ENCODE peak calls at places on chromosomes 7 and 10, in nine cellular contexts. D is spleen, Q is IMR-90, E is fibroblast of mammary gland, I is mucosa of descending colon, J is lower lobe of right lung, R is brain microvascular endothelial cell, M is glutamatergic neuron, Z is fibroblast of villous mesenchyme. O is an unnamed sample.

GRCh38 chr7:84998665-84999064 is 188.2 kb downstream of the SEMA3D start:
- DNase-seq in E (no peak), J (no peak), M (no peak), R (no peak), Z (no peak), Q (no peak), D (no peak), I (no peak), O (no peak)

GRCh38 chr7:91135703-91136102 is 128.5 kb upstream of the FZD1 start:
- DNase-seq in Q (no peak), Z (no peak), D (no peak), R (no peak), J (no peak), E (peak; percentile 5), M (no peak), I (no peak), O (no peak)

GRCh38 chr10:650691-651615 is 38.5 kb downstream of the DIP2C start:
- DNase-seq in R (no peak), I (peak; percentile 42), M (no peak), J (no peak), Z (peak; percentile 37), D (no peak), E (no peak), Q (peak; percentile 78), O (no peak)

GRCh38 chr7:106070201-106070551 is 41.9 kb downstream of the SYPL1 start:
- DNase-seq in D (no peak), Q (no peak), Z (no peak), I (no peak), R (no peak), E (no peak), J (peak; percentile 65), M (no peak), O (no peak)

GRCh38 chr7:128693373-128694015 is 21.4 kb downstream of the GARIN1A start:
- DNase-seq in J (no peak), R (no peak), I (no peak), M (no peak), D (no peak), E (no peak), Z (no peak), Q (no peak), O (no peak)

GRCh38 chr10:43671659-43672555 is 23.2 kb upstream of the ZNF32 start:
- DNase-seq in R (peak; percentile 64), D (no peak), J (no peak), I (no peak), M (peak; percentile 43), Z (peak; percentile 67), Q (peak; percentile 75), E (peak; percentile 75), O (no peak)

GRCh38 chr10:97759157-97759980 is 12.4 kb downstream of the SFRP5 start:
- DNase-seq in E (peak; percentile 61), M (peak; percentile 92), Z (peak; percentile 64), R (peak; percentile 40), I (peak; percentile 73), Q (peak; percentile 52), D (peak; percentile 82), J (peak; percentile 76), O (no peak)

GRCh38 chr7:128351296-128352123 is 7.8 kb upstream of the RBM28 start:
- DNase-seq in Q (no peak), D (peak; percentile 80), I (no peak), Z (no peak), M (peak; percentile 47), J (no peak), E (no peak), R (no peak), O (no peak)

GRCh38 chr7:29598607-29599006 is 35.0 kb downstream of the PRR15 start:
- DNase-seq in Z (no peak), I (peak; percentile 84), D (no peak), R (no peak), Q (no peak), M (no peak), J (no peak), E (no peak), O (no peak)

GRCh38 chr7:130930260-130930659 is 196.3 kb upstream of the KLF14 start:
- DNase-seq in Z (no peak), R (no peak), Q (peak; percentile 44), M (no peak), D (peak; percentile 88), I (peak; percentile 60), J (no peak), E (peak; percentile 66), O (peak; percentile 64)

GRCh38 chr10:5946786-5947185 is 30.6 kb downstream of the IL15RA start:
- DNase-seq in I (no peak), D (no peak), E (no peak), J (peak; percentile 44), Q (no peak), Z (no peak), R (no peak), M (no peak), O (no peak)

GRCh38 chr10:5947471-5948207 is 29.7 kb downstream of the IL15RA start:
- DNase-seq in I (no peak), R (no peak), Z (no peak), J (peak; percentile 19), D (no peak), E (no peak), M (no peak), Q (no peak), O (no peak)

GRCh38 chr10:5951167-5951711 is 26.1 kb downstream of the IL15RA start:
- DNase-seq in M (no peak), D (no peak), Q (no peak), Z (peak; percentile 78), I (no peak), R (no peak), E (peak; percentile 41), J (peak; percentile 78), O (peak; percentile 77)

GRCh38 chr10:5948208-5948585 is 29.1 kb downstream of the IL15RA start:
- DNase-seq in I (no peak), M (no peak), J (peak; percentile 24), Q (no peak), D (no peak), E (no peak), Z (no peak), R (no peak), O (no peak)

DNA sequence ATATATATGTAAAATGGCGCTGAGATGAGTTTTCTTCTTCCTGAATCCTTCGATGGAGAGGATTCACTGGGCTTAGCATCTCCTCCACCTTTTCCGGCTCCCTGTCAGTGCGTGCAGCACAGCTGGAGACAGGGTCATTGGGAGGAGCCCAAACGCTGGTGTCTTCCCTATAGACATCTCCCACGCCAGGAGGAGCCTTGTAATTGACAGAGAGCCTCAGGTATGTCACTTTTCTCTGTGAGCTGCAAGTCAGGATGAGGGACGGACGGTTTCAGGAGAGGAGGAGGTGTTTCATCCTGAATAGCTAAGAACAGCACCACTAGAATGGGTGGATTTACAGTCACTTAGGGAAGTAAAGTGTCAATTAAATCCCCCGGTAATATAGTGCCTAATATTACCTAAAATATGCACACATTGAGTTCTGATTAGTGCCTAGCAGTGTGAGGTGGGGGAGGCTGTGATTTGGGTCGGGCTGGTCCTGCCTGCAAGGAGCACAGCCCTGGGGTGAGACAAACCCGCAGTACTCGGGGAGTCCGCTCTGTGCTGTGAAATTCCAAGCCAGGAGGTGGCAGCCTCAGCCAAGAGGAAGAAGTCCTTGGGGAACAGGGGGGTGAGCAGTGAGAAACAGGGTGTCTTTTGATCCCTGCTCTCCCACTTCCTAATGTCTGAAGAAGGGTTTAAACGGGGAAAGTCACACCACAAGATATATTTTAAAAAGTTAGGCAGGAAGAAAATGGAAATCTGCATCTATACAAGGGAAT is 28.2 kb downstream of the IL15RA start:
- DNase-seq in I (peak; percentile 72), J (peak; percentile 66), R (peak; percentile 57), M (peak; percentile 62), D (no peak), Q (peak; percentile 71), E (peak; percentile 72), Z (peak; percentile 79), O (no peak)
- TF ChIP-seq CTCF in I (no peak), J (peak; percentile 60), R (peak; percentile 81), M (no peak), D (peak; percentile 48), Q (peak; percentile 66), E (peak; percentile 65), Z (peak; percentile 72), O (peak; percentile 33)

DNA sequence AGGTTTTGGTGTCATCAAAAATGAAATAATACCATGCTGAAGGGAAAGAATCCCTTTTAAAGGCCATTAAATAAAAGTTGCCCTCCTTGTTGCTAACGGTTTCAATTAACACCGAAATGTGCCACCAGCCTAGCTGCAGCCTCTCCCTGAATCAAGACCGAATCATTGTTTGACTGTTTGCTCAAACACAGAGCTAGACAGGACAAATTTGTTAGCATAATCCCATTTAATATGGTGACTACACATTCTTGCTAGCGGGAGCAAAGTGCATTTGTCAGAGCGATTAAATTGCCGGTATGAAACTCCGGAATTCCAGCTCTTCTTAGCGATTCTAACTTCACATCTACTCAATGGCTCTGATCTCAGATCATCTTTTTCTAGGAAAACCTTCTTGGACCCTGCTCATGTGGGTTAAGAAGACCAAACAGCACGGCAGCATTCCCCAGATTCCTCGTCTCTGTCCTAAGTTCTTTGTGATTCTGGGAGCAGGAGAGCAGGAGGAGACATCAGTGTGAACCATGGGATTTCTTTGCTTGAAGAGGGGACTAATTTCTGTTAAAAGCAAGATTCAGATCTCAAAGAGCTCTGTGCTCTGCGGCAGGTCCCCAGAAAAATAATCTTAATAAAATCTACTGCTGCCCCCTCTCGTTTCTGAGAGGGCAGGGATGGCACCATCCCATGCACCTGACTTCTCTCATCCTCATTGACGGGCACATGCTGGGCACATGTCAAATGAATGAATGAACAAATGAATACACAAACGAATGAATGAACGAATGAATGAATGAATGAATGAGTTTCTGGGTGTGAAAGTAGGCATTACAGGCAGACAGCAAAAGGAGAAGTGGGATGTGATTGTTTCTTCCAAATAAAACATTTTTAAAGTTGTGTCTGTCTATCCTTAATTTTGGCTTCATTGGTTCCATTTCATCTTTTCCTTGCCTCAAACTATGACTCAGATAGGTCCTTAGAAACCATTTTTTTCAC is 397.9 kb upstream of the PRKCQ start:
- DNase-seq in E (no peak), M (no peak), Z (no peak), Q (no peak), I (no peak), D (no peak), R (no peak), J (no peak), O (no peak)
- TF ChIP-seq CTCF in E (no peak), M (no peak), Z (no peak), Q (no peak), I (no peak), D (no peak), R (no peak), J (no peak), O (no peak)

GRCh38 chr7:81769891-81770818 is at the start of gene HGF:
- DNase-seq in Z (peak; percentile 94), M (peak; percentile 15), E (peak; percentile 87), J (peak; percentile 47), D (peak; percentile 78), I (peak; percentile 32), R (peak; percentile 62), Q (peak; percentile 87), O (no peak)
- TF ChIP-seq CTCF in Z (peak; percentile 38), M (no peak), E (peak; percentile 38), J (no peak), D (no peak), I (no peak), R (peak; percentile 31), Q (peak; percentile 48), O (no peak)

DNA sequence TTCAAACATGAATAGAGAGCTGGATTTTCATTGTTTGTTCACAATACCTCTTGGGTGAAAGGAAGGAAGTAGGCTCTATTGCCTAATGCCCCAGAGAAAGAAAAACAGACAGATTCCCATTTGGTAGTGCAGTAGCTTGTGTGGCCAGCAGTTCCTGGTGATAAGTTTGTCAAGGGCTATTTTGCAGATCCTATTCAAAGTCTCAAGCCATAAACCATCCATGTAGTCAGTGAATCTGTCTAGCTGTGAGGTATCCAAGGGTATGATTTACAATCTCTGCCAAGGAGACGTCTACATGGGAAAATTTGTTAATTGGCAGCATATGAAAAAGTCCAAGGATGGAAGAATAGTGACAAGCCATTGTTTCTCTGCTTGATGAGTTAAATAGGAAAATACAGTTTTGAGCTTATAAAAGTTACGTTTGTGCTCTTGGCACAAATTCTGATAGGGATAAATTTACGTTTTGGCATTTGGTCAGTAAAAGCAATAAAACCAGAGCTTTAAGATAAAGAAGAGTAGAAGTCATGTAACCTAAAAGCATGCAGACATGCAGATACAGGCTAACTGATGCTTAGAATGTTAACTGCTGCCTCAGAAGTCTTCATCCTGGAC is 269.1 kb downstream of the GATA3 start:
- DNase-seq in Z (no peak), J (no peak), M (no peak), R (no peak), Q (no peak), E (no peak), I (no peak), D (no peak), O (no peak)
- TF ChIP-seq CTCF in Z (no peak), J (no peak), M (no peak), R (no peak), Q (no peak), E (no peak), I (no peak), D (no peak), O (no peak)